ENCODE peak calls at places on chromosome 3, in seven cellular contexts. Z is IMR-90, U is thyroid gland, L is H54, K is body of pancreas, B is HCT116, C is uterus. A is an unnamed sample.

GRCh38 chr3:50350527-50351317 is at the start of the genes CYB561D2 and NPRL2:
- DNase-seq in Z (peak; percentile 90), U (peak; percentile 97), L (peak; percentile 95), K (peak; percentile 98), B (peak; percentile 89), C (peak; percentile 92), A (peak; percentile 97)

GRCh38 chr3:28989646-28990089 is 291.2 kb upstream of the RBMS3 start:
- DNase-seq in Z (peak; percentile 45), U (no peak), L (no peak), K (no peak), B (no peak), C (no peak), A (no peak)

GRCh38 chr3:27224197-27224596 is 145.0 kb downstream of the NEK10 start:
- DNase-seq in Z (peak; percentile 17), U (no peak), L (no peak), K (no peak), B (no peak), C (no peak), A (no peak)

GRCh38 chr3:100745617-100746016 is 36.3 kb downstream of the TFG start:
- DNase-seq in Z (no peak), U (no peak), L (no peak), K (no peak), B (no peak), C (no peak), A (no peak)

GRCh38 chr3:178078933-178079332 is 457.3 kb upstream of the KCNMB2 start:
- DNase-seq in Z (peak; percentile 49), U (no peak), L (no peak), K (no peak), B (no peak), C (peak; percentile 54), A (no peak)

GRCh38 chr3:104546301-104546700 is 820.4 kb upstream of the ALCAM start:
- DNase-seq in Z (no peak), U (no peak), L (no peak), K (no peak), B (no peak), C (no peak), A (no peak)

GRCh38 chr3:53156368-53156834 is 4.6 kb upstream of the PRKCD start:
- DNase-seq in Z (no peak), U (peak; percentile 60), L (no peak), K (peak; percentile 42), B (no peak), C (no peak), A (no peak)

GRCh38 chr3:55622733-55623132 is 135.6 kb upstream of the WNT5A start:
- DNase-seq in Z (peak; percentile 50), U (no peak), L (no peak), K (no peak), B (no peak), C (no peak), A (no peak)

GRCh38 chr3:48467473-48468267 is 21.1 kb downstream of the ATRIP start:
- DNase-seq in Z (no peak), U (no peak), L (no peak), K (no peak), B (no peak), C (no peak), A (no peak)

GRCh38 chr3:3798641-3799113 is 554 bp upstream of the LRRN1 start:
- DNase-seq in Z (no peak), U (peak; percentile 50), L (no peak), K (peak; percentile 16), B (no peak), C (no peak), A (no peak)

DNA sequence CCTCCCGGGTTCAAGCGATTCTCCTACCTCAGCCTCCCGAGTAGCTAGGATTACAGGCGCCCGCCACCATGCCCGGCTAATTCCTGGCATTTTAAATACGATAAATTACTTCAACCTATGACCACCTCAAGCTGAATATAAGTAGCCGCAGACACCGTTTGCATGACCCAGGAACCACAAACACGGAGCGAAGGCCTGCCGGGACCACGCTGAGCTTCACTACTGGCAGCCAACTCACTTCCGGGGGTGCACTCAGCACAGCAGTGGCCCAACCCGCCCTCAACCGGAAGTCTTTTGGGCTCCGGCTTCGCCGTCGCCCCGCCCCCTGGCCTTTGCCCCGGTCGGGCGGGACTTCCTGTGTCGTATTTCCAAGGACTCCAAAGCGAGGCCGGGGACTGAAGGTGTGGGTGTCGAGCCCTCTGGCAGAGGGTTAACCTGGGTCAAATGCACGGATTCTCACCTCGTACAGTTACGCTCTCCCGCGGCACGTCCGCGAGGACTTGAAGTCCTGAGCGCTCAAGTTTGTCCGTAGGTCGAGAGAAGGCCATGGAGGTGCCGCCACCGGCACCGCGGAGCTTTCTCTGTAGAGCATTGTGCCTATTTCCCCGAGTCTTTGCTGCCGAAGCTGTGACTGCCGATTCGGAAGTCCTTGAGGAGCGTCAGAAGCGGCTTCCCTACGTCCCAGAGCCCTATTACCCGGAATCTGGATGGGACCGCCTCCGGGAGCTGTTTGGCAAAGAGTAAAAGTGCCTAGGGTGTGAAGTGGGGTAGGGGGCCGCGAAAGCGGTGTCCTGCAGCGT is at the start of gene TIMMDC1:
- DNase-seq in Z (peak; percentile 94), U (peak; percentile 98), L (peak; percentile 94), K (peak; percentile 97), B (peak; percentile 92), C (peak; percentile 97), A (peak; percentile 97)
- TF ChIP-seq POLR2A in Z (peak; percentile 75), U (peak; percentile 87), L (peak; percentile 81), K (peak; percentile 82), B (peak; percentile 67), C (peak; percentile 48), A (peak; percentile 96)

DNA sequence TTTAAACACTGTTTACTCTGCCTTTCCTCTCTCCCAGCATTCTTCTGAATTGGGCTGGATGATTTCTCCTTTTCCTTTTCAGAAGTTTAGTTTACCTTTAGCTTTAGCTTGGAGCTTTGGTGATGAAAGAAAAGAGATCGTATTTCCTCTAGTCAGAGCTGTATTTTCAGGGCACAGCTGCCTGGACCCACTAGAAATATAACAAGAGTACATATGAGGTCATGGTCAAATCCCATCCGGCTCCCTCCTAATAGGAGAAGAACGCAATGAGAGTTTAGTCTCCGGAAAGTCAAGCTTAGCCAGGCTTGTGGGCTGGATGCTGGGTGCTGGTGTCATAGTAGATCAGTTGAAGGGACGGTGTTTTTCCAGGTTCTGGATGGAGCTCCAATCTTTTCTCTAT is 177.1 kb upstream of the PFN2 start:
- DNase-seq in Z (peak; percentile 89), U (peak; percentile 24), L (no peak), K (no peak), B (no peak), C (no peak), A (no peak)
- TF ChIP-seq POLR2A in Z (peak; percentile 1), U (no peak), L (no peak), K (no peak), B (no peak), C (no peak), A (no peak)

DNA sequence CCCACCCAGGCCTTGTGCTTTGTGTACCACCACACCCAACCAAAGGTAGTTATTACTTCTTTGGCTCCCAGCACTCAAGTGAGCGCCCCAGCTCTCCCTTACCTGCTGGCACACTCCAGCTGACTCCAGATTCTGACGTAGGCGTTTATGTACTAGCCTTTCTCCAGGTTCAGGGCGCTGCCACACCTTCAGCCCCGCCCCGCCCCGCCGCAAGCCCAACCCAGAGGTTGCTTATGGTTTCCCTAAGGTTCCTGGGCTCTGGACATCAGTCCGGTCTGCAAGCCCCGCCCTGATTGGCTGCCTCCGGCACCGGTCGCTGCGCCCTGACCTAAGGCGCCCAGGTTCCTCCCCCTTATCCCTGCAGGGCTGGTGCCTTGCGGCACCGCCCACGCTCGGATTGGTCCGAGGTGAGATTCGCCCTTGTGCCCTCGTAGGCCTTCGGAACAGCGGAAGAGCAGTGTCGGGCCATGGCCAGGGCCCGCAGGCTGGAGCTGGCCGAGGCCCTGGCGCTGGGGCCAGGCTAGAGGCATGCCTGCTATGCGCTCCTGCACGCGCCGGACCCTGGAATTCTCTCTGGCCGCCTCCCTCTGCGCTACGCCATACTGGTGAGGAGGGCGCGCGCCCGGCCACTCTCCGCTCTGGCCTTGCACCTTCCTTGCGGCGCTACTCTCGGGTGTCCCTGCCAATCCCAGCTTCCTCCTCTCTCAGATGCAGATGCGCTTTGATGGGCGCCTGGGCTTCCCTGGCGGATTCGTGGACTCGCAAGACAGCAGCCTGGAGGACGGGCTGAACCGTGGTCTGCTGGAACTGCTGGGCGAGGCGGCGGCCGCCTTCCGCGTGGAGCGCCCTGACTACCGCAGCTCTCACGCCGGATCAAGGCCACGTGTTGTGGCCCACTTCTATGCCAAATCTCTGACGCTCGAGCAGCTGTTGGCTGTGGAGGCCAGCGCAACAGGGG is 19.8 kb upstream of the NUDT16 start:
- DNase-seq in Z (peak; percentile 10), U (peak; percentile 99), L (no peak), K (peak; percentile 98), B (peak; percentile 98), C (peak; percentile 55), A (no peak)
- TF ChIP-seq POLR2A in Z (no peak), U (peak; percentile 81), L (no peak), K (peak; percentile 97), B (no peak), C (no peak), A (no peak)

DNA sequence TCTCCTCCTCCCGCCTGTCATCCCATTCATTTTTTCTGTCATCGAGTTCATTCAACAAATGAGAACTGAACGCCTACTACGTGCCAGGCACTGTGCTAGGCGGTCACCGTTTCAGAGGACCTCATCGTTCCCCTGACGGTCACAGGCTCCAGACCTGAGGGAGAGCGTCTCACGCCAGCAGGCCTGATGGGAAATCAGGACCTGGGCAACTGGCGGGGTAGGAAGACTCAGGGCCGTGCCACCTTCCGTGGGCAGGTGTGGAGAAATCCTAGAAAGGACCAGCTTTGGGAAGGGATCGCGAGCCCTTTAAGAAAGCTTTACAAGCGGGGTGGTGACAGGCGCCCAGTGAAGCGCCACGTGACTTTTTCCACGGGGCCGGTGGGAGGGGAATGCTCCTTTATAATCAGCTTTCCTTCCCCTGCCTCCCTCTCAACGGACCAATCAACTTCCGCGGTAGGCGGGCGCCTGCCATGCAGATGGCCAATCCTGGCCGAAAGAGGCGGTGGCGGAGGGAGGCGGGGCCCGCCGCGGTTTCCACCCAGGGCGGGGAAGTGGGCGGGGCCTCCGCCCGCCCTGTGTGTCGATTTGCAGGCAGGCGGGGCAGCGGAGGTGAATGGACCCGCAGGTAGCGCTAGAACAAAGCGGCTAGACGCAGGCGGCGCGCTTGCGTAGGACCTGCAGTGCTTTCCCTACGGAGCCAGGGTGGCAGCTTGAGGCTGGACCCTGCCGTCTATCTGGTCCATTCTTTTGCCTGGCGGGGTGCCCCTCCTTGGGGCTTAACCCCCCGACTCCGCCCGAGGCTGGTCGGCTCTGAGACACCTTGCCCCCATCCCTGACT is 816 bp upstream of the DUSP7 start:
- DNase-seq in Z (peak; percentile 97), U (peak; percentile 99), L (peak; percentile 98), K (peak; percentile 100), B (peak; percentile 97), C (peak; percentile 99), A (peak; percentile 98)
- TF ChIP-seq POLR2A in Z (peak; percentile 35), U (peak; percentile 65), L (no peak), K (peak; percentile 80), B (no peak), C (peak; percentile 65), A (peak; percentile 29)

DNA sequence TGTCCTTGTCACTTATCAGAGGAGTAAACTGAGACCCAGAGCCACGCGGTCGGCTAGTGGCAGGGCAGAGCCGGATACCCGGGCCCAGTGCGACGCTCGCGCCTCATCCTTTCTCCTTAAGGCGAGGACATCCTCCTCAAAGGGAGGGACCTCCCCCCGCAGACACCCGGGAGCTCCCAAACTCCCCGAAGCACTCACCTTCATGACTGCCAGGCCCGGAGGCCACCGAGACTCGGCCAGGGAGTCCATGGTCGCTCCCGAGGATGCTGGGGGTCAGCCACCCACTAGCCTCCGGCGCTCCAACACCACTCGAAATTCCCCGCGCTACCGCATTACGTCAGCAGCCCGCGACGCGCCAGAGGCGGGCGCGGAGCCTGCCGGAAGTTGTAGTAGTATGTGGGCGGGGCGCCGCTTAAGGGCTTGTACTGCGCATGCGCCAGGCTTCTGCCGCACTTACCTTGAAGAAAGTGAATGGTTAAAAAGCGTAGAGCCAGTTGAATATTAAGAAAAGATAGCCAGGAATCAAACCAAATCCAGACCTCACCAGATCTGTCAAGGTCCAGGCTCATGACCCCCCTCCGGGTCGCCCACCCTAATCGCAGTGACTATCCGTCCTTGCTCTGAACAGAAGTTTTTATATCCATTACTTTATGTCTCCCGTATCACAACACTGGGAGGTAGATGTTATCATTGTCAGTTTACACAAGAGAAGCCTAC is at the start of gene RAD18:
- DNase-seq in Z (peak; percentile 89), U (peak; percentile 90), L (peak; percentile 51), K (peak; percentile 93), B (peak; percentile 85), C (peak; percentile 89), A (peak; percentile 89)
- TF ChIP-seq POLR2A in Z (peak; percentile 57), U (peak; percentile 19), L (peak; percentile 47), K (peak; percentile 48), B (peak; percentile 73), C (peak; percentile 41), A (peak; percentile 51)